ENCODE peak calls at places on chromosomes 7 and 10, in four cellular contexts. T is activated CD8-positive, alpha-beta T cell treated with anti-CD3 and anti-CD28 coated beads for 36 hours; A is NCI-H1930; Q is activated effector memory CD4-positive, alpha-beta T cell treated with anti-CD3 and anti-CD28 coated beads, Interleukin-2, amount 50 U/mL, for 16 hours. L is an unnamed sample.

GRCh38 chr7:100407285-100408180 is 21.0 kb downstream of the ZCWPW1 start:
- DNase-seq in T (peak; percentile 59), A (peak; percentile 43), Q (peak; percentile 66), L (no peak)

GRCh38 chr10:133378251-133379096 is 588 bp upstream of the PAOX start:
- DNase-seq in T (peak; percentile 70), A (no peak), Q (peak; percentile 85), L (no peak)

GRCh38 chr10:29588640-29589421 is 45.9 kb downstream of the SVIL start:
- DNase-seq in T (no peak), A (no peak), Q (no peak), L (no peak)

GRCh38 chr7:129298268-129298893 is 73.6 kb downstream of the AHCYL2 start:
- DNase-seq in T (peak; percentile 79), A (peak; percentile 27), Q (peak; percentile 76), L (no peak)

GRCh38 chr7:11212816-11213215 is 239.1 kb downstream of the PHF14 start:
- DNase-seq in T (no peak), A (no peak), Q (no peak), L (no peak)

GRCh38 chr7:66142996-66143395 is 28.3 kb downstream of the CRCP start:
- DNase-seq in T (no peak), A (no peak), Q (no peak), L (no peak)

GRCh38 chr10:113069595-113069994 is 119.5 kb downstream of the TCF7L2 start:
- DNase-seq in T (no peak), A (no peak), Q (no peak), L (no peak)

GRCh38 chr7:135728136-135728669 is at the start of gene SLC13A4:
- DNase-seq in T (no peak), A (no peak), Q (no peak), L (no peak)

GRCh38 chr10:113430634-113431033 is 122.2 kb upstream of the HABP2 start:
- DNase-seq in T (no peak), A (no peak), Q (no peak), L (no peak)

GRCh38 chr7:36473454-36474282 is 84.0 kb downstream of the ANLN start:
- DNase-seq in T (peak; percentile 65), A (peak; percentile 39), Q (no peak), L (no peak)

GRCh38 chr7:129612112-129613015 is 844 bp downstream of the NRF1 start:
- DNase-seq in T (peak; percentile 66), A (no peak), Q (peak; percentile 80), L (no peak)

GRCh38 chr7:11743016-11743415 is 89.0 kb downstream of the THSD7A start:
- DNase-seq in T (no peak), A (no peak), Q (no peak), L (no peak)

GRCh38 chr7:55140981-55141278 is 122.1 kb downstream of the EGFR start:
- DNase-seq in T (no peak), A (no peak), Q (no peak), L (no peak)

GRCh38 chr7:148720472-148720871 is 21.8 kb downstream of the CUL1 start:
- DNase-seq in T (no peak), A (no peak), Q (no peak), L (no peak)

GRCh38 chr10:7192831-7193348 is 217.9 kb downstream of the SFMBT2 start:
- DNase-seq in T (peak; percentile 87), A (no peak), Q (peak; percentile 79), L (no peak)

GRCh38 chr7:55086413-55087201 is 67.8 kb downstream of the EGFR start:
- DNase-seq in T (peak; percentile 26), A (no peak), Q (no peak), L (no peak)

GRCh38 chr7:138584283-138584682 is 116.9 kb downstream of the SVOPL start:
- DNase-seq in T (no peak), A (no peak), Q (no peak), L (no peak)

GRCh38 chr10:4725917-4726606 is 99.9 kb upstream of the AKR1E2 start:
- DNase-seq in T (no peak), A (no peak), Q (no peak), L (no peak)

GRCh38 chr10:114376523-114376922 is 27.8 kb downstream of the AFAP1L2 start:
- DNase-seq in T (no peak), A (no peak), Q (no peak), L (no peak)